ENCODE peak calls at places on chromosomes 2 and 18, in six cellular contexts. M is progenitor cell of endocrine pancreas, W is SJSA1, L is endothelial cell, O is AML-193, S is NCI-H1436. Z is an unnamed sample.

GRCh38 chr2:46984642-46985476 is 69.3 kb upstream of the MCFD2 start:
- DNase-seq in S (no peak), L (no peak), M (no peak), O (peak), W (peak), Z (no peak)

GRCh38 chr2:2546046-2546445 is 215.0 kb upstream of the MYT1L start:
- DNase-seq in M (no peak), O (no peak), W (no peak), S (no peak), L (no peak), Z (no peak)

GRCh38 chr2:62765619-62766376 is 60.3 kb downstream of the EHBP1 start:
- DNase-seq in M (no peak), S (no peak), L (no peak), W (no peak), O (no peak), Z (no peak)

GRCh38 chr2:182634386-182634785 is 81.7 kb upstream of the DNAJC10 start:
- DNase-seq in M (no peak), L (no peak), W (no peak), S (no peak), O (no peak), Z (no peak)

GRCh38 chr2:54042908-54043620 is 72.3 kb upstream of the PSME4 start:
- DNase-seq in W (no peak), S (no peak), M (no peak), O (no peak), L (no peak), Z (no peak)

GRCh38 chr2:158969162-158969716 is 799 bp downstream of the TANC1 start:
- DNase-seq in W (no peak), O (no peak), S (no peak), M (no peak), L (no peak), Z (no peak)

GRCh38 chr2:37832590-37833197 is 92.4 kb upstream of the RMDN2 start:
- DNase-seq in O (peak), L (peak), M (peak), W (peak), S (peak), Z (peak)

GRCh38 chr18:33577688-33578370 is at the start of gene ASXL3:
- DNase-seq in O (no peak), S (peak), M (peak), W (peak), L (peak), Z (peak)

GRCh38 chr2:223837290-223838061 is at the start of gene AP1S3:
- DNase-seq in M (peak), O (peak), L (peak), W (peak), S (peak), Z (peak)

GRCh38 chr2:172052000-172052983 is 33.0 kb upstream of the DLX1 start:
- DNase-seq in M (no peak), O (no peak), S (no peak), L (no peak), W (no peak), Z (peak)

GRCh38 chr18:13453714-13454113 is 235.2 kb downstream of the LDLRAD4 start:
- DNase-seq in O (no peak), M (no peak), L (no peak), W (no peak), S (no peak), Z (no peak)

Z was measured in NCI-H1930.